ENCODE peak calls at places on chromosomes 12 and 14, in six cellular contexts. L, U, G, S, O and Y are unnamed samples.
A peak's percentile ranks its signal among the peaks of the same experiment; 100 is the strongest.

GRCh38 chr14:35965425-35965824 is 139.3 kb downstream of the BRMS1L start:
- DNase-seq in L (no peak), U (no peak), G (no peak), S (no peak), O (no peak), Y (no peak)

GRCh38 chr12:4190376-4191063 is 83.0 kb upstream of the CCND2 start:
- DNase-seq in L (no peak), U (no peak), G (no peak), S (peak; percentile 9), O (no peak), Y (no peak)

GRCh38 chr14:102474934-102475333 is 34.6 kb downstream of the ANKRD9 start:
- DNase-seq in L (no peak), U (peak; percentile 47), G (no peak), S (no peak), O (no peak), Y (peak; percentile 35)

GRCh38 chr12:14955876-14956811 is 5.3 kb downstream of the ARHGDIB start:
- DNase-seq in L (no peak), U (no peak), G (no peak), S (no peak), O (peak; percentile 53), Y (no peak)

GRCh38 chr14:80494769-80495168 is 283.5 kb upstream of the DIO2 start:
- DNase-seq in L (no peak), U (no peak), G (no peak), S (no peak), O (no peak), Y (no peak)

GRCh38 chr14:68369289-68369925 is 423.5 kb downstream of the ZFP36L1 start:
- DNase-seq in L (no peak), U (no peak), G (no peak), S (no peak), O (no peak), Y (no peak)

GRCh38 chr12:92002673-92003382 is 142.8 kb downstream of the BTG1 start:
- DNase-seq in L (peak; percentile 22), U (no peak), G (no peak), S (peak; percentile 25), O (no peak), Y (peak; percentile 45)

GRCh38 chr12:115227137-115227615 is 543.2 kb upstream of the TBX3 start:
- DNase-seq in L (no peak), U (no peak), G (no peak), S (peak; percentile 58), O (no peak), Y (peak; percentile 43)

GRCh38 chr14:99596772-99597171 is 7.2 kb downstream of the CCDC85C start:
- DNase-seq in L (no peak), U (peak; percentile 71), G (no peak), S (no peak), O (no peak), Y (peak; percentile 94)

GRCh38 chr14:100994757-100995156 is 91.2 kb upstream of the RTL1 start:
- DNase-seq in L (no peak), U (no peak), G (no peak), S (no peak), O (no peak), Y (no peak)

GRCh38 chr12:46494424-46494823 is 121.9 kb upstream of the SLC38A2 start:
- DNase-seq in L (no peak), U (no peak), G (no peak), S (peak; percentile 68), O (no peak), Y (no peak)

GRCh38 chr12:131815132-131815531 is 13.1 kb upstream of the MMP17 start:
- DNase-seq in L (no peak), U (no peak), G (no peak), S (no peak), O (no peak), Y (no peak)

GRCh38 chr12:62296001-62296400 is 35.8 kb downstream of the USP15 start:
- DNase-seq in L (no peak), U (no peak), G (no peak), S (no peak), O (no peak), Y (no peak)